ENCODE peak calls at places on chromosomes 5 and 9, in five cellular contexts. A is psoas muscle, O is HepG2, I is aorta, U is sigmoid colon. C is an unnamed sample.

GRCh38 chr5:96226941-96227552 is 206.0 kb downstream of the PCSK1 start:
- DNase-seq in U (peak; percentile 70), O (no peak), A (peak; percentile 46), I (peak; percentile 76), C (no peak)

GRCh38 chr5:168472329-168472728 is 13.9 kb upstream of the RARS1 start:
- DNase-seq in I (no peak), A (no peak), O (no peak), U (no peak), C (no peak)

GRCh38 chr9:125969868-125970267 is 222.7 kb downstream of the PBX3 start:
- DNase-seq in I (no peak), U (no peak), O (no peak), A (no peak), C (no peak)

GRCh38 chr5:35853652-35854051 is 3.0 kb upstream of the IL7R start:
- DNase-seq in A (peak; percentile 15), I (no peak), U (no peak), O (no peak), C (no peak)

GRCh38 chr5:1325191-1325741 is 19.6 kb downstream of the CLPTM1L start:
- DNase-seq in U (peak; percentile 60), I (peak; percentile 76), O (no peak), A (no peak), C (peak; percentile 55)

GRCh38 chr9:128892223-128892892 is 10.4 kb downstream of the LRRC8A start:
- DNase-seq in U (peak; percentile 97), O (no peak), A (peak; percentile 87), I (peak; percentile 97), C (peak; percentile 83)

GRCh38 chr5:179297486-179298180 is 47.6 kb downstream of the ADAMTS2 start:
- DNase-seq in U (peak; percentile 61), I (peak; percentile 45), A (peak; percentile 12), O (no peak), C (peak; percentile 58)

GRCh38 chr9:137445930-137446431 is 4.8 kb upstream of the ENTPD8 start:
- DNase-seq in A (peak; percentile 14), O (no peak), U (no peak), I (peak; percentile 77), C (no peak)

GRCh38 chr5:105688227-105688807 is 1982.4 kb downstream of the EFNA5 start:
- DNase-seq in O (no peak), U (no peak), I (no peak), A (no peak), C (no peak)

GRCh38 chr5:137098238-137098637 is 400.9 kb downstream of the SPOCK1 start:
- DNase-seq in A (no peak), I (no peak), U (no peak), O (no peak), C (no peak)

GRCh38 chr9:81758123-81758797 is 68.9 kb upstream of the TLE1 start:
- DNase-seq in A (no peak), O (no peak), U (no peak), I (no peak), C (no peak)

GRCh38 chr9:37925786-37926736 is 22.1 kb upstream of the SLC25A51 start:
- DNase-seq in O (no peak), A (no peak), I (peak; percentile 56), U (no peak), C (peak; percentile 60)

GRCh38 chr5:149728303-149728702 is 1.8 kb upstream of the PPARGC1B start:
- DNase-seq in A (no peak), U (no peak), O (no peak), I (no peak), C (no peak)

GRCh38 chr5:1321576-1321975 is 23.3 kb downstream of the CLPTM1L start:
- DNase-seq in O (no peak), U (peak; percentile 57), A (no peak), I (peak; percentile 49), C (peak; percentile 50)

GRCh38 chr9:137551656-137552534 is at the start of gene MRPL41:
- DNase-seq in A (peak; percentile 89), U (peak; percentile 95), O (peak; percentile 84), I (peak; percentile 95), C (peak; percentile 95)

GRCh38 chr5:147661576-147661975 is 121.0 kb downstream of the JAKMIP2 start:
- DNase-seq in I (no peak), A (no peak), U (no peak), O (no peak), C (no peak)

GRCh38 chr5:1423901-1424603 is 21.2 kb downstream of the SLC6A3 start:
- DNase-seq in I (peak; percentile 55), O (no peak), U (no peak), A (peak; percentile 6), C (peak; percentile 52)

GRCh38 chr5:372911-373709 is 51.6 kb downstream of the AHRR start:
- DNase-seq in O (no peak), I (peak; percentile 71), A (no peak), U (no peak), C (peak; percentile 67)

GRCh38 chr5:135034963-135035677 is 1.1 kb upstream of the PITX1 start:
- DNase-seq in U (no peak), A (no peak), O (no peak), I (peak; percentile 69), C (no peak)

GRCh38 chr9:38087934-38088925 is 19.2 kb upstream of the SHB start:
- DNase-seq in O (peak; percentile 39), A (peak; percentile 76), U (peak; percentile 86), I (peak; percentile 93), C (peak; percentile 86)

GRCh38 chr9:83185517-83186192 is 122.7 kb upstream of the RASEF start:
- DNase-seq in O (no peak), A (no peak), U (no peak), I (no peak), C (no peak)

DNA sequence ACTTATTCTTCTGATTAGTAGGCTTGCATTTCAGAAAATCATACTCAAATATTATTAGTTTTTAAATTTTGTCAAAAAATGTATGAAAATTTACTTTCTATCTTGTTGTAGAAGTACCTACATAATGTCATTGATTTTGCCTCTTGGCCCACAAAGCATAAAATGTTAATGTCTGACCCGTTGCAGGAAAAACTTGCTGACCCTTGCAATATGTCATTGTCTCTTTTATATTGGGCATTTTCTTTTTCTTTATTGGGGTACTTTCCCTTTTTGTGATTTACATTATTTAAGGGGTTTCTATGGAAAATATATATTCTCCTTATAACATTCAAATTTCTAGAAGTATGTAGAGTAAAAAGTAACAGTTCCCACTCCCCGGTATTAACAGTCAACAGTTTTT is 243.0 kb downstream of the ARHGAP26 start:
- DNase-seq in I (no peak), U (no peak), A (no peak), O (no peak), C (no peak)
- H3K4me1 ChIP-seq in I (no peaks in the 10 kb centered on the region), U (no peaks in the 10 kb centered on the region), A (peaks cover 11% of the 10 kb centered on the region), O (peaks cover 41% of the 10 kb centered on the region), C (peaks cover 19% of the 10 kb centered on the region)

GRCh38 chr5:93581738-93582414 is 857 bp upstream of the NR2F1-AS1 start:
- DNase-seq in I (no peak), O (peak; percentile 41), A (no peak), U (peak; percentile 72), C (no peak)

GRCh38 chr5:93584531-93585053 is 1.6 kb downstream of the NR2F1 start:
- DNase-seq in I (peak; percentile 77), O (no peak), U (no peak), A (no peak), C (no peak)

GRCh38 chr5:93583525-93583798 is 440 bp downstream of the NR2F1 start:
- DNase-seq in O (no peak), U (no peak), A (no peak), I (no peak), C (no peak)

GRCh38 chr5:93583799-93584530 is 943 bp downstream of the NR2F1 start:
- DNase-seq in A (peak; percentile 45), I (peak; percentile 83), O (peak; percentile 32), U (peak; percentile 71), C (no peak)

DNA sequence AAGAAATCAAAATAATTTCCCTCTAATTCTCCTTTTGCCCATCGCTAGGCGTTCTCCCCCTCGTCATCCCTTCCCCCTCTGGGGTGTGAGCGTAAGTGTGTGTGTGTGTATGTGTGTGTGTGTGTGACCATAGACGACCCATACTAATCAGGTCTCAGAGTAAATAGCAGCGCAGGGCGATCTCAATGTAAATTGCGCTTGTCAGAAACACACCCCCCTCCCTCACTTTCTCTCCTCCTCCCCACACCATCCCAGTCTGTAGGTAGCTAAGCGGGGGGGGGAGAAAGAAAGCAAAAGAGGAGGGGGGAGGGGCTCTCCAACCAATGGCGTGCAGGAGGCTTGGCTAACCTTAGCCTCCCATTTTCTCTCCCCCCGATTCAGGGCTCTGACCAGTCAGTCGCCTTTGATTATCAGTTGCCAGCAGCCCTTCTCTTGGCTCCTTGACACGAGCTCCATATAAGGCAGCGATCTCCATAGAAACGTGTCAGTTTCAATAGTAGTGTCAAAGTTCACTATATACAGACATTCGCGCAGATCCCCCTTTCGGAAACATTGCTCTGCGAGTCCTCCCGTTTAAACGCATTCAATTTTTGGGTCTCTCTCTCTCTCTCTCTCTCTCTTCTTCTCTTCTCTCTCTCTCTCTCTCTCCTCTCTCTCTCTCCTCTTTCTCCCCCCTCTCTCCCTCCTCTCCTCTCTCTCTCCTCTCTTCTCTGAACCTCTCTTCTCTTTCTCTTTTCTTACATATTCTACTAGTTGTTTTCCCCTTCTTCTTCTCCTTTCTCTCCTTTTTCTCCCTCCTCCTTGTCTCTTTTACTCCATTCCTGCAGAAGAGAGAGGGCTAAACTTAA is at the start of gene NR2F1:
- DNase-seq in O (peak; percentile 99), I (no peak), U (peak; percentile 94), A (peak; percentile 55), C (no peak)
- H3K4me1 ChIP-seq in O (peaks cover 26% of the 10 kb centered on the region), I (no peaks in the 10 kb centered on the region), U (no peaks in the 10 kb centered on the region), A (peaks cover 7% of the 10 kb centered on the region), C (peaks cover 26% of the 10 kb centered on the region)

GRCh38 chr9:133146746-133147411 is 16.8 kb downstream of the GBGT1 start:
- DNase-seq in O (no peak), I (no peak), U (no peak), A (no peak), C (no peak)

GRCh38 chr9:133148351-133149129 is 15.2 kb downstream of the GBGT1 start:
- DNase-seq in O (no peak), A (peak; percentile 66), I (peak; percentile 90), U (peak; percentile 88), C (peak; percentile 88)

GRCh38 chr9:133149130-133150015 is 14.3 kb downstream of the GBGT1 start:
- DNase-seq in A (peak; percentile 93), O (peak; percentile 82), U (peak; percentile 96), I (peak; percentile 96), C (peak; percentile 96)

GRCh38 chr9:133144887-133145466 is 18.7 kb downstream of the GBGT1 start:
- DNase-seq in O (no peak), U (no peak), I (no peak), A (no peak), C (no peak)

DNA sequence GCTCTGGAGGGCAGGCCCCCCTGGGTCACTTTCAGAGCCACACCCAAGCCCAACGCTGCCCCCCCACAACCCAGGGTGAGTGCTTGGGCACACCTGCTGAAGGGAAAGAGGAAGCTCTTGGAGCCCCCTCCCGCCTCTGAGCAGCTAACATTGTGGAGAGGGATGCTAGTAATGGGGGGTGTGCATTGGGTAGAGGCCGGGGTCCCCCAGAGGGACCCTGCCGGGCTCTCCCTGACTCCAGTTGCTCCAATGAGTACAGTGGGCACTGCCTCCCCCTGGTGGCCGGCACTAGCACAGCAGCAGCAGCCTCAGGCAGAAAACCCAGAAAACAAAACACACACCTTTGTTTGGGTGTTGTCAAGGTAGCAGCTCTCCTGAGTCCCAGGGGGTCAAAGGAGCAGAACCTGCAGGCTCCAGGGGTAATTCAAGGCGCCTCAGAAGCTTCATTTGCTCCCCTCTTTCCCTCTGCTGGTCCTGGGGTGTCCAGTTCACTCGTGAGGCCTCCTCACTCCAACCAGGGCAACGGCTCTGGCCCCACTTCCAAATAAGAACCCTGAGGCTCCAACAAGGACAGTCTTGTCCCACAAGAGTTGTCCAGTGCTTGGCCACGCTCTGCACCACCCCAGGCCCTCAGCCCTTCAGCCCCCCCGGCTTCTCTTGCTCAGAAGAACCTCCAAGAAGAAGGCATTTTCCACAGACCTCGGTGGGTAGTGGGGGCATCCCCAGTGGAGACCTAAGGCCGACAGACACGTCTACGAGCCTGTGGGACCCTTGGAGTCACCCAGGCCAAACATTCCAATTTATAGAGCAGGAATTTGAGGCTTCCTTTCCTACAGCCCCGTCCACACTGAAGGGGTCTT is 16.1 kb downstream of the GBGT1 start:
- DNase-seq in A (peak; percentile 74), I (peak; percentile 94), U (peak; percentile 82), O (peak; percentile 70), C (peak; percentile 90)
- H3K4me1 ChIP-seq in A (peaks cover 35% of the 10 kb centered on the region), I (no peaks in the 10 kb centered on the region), U (no peaks in the 10 kb centered on the region), O (peaks cover 59% of the 10 kb centered on the region), C (peaks cover 36% of the 10 kb centered on the region)

GRCh38 chr5:81751836-81752643 is 1.1 kb upstream of the SSBP2 start:
- DNase-seq in I (peak; percentile 83), A (no peak), O (no peak), U (peak; percentile 77), C (no peak)
- H3K4me1 ChIP-seq in I (no peaks in the 10 kb centered on the region), A (peaks cover 48% of the 10 kb centered on the region), O (no peaks in the 10 kb centered on the region), U (no peaks in the 10 kb centered on the region), C (peaks cover 27% of the 10 kb centered on the region)